ENCODE peak calls at places on chromosomes 11 and 22, in six cellular contexts. L, H, O, D, I and Y are unnamed samples.

GRCh38 chr11:128365044-128365443 is 222.3 kb downstream of the ETS1 start:
- DNase-seq in L (no peak), H (peak; percentile 39), O (peak; percentile 80), D (peak; percentile 16), I (peak; percentile 66), Y (no peak)

GRCh38 chr22:50186181-50186731 is 543 bp downstream of the TRABD start:
- DNase-seq in L (no peak), H (no peak), O (no peak), D (no peak), I (no peak), Y (no peak)

GRCh38 chr22:33474587-33474986 is 416.4 kb upstream of the SYN3 start:
- DNase-seq in L (no peak), H (no peak), O (no peak), D (no peak), I (no peak), Y (no peak)

GRCh38 chr11:83827940-83828554 is 541.9 kb upstream of the CCDC90B start:
- DNase-seq in L (peak; percentile 12), H (peak; percentile 31), O (peak; percentile 51), D (peak; percentile 33), I (peak; percentile 50), Y (peak; percentile 41)

GRCh38 chr11:30911247-30911646 is 325.1 kb upstream of the MPPED2 start:
- DNase-seq in L (no peak), H (no peak), O (no peak), D (no peak), I (no peak), Y (no peak)

GRCh38 chr11:23359297-23359696 is 499.0 kb upstream of the CCDC179 start:
- DNase-seq in L (peak; percentile 45), H (peak; percentile 39), O (peak; percentile 64), D (no peak), I (peak; percentile 85), Y (no peak)

GRCh38 chr11:47001666-47002285 is 65.2 kb downstream of the CSTPP1 start:
- DNase-seq in L (no peak), H (no peak), O (no peak), D (no peak), I (no peak), Y (no peak)

GRCh38 chr11:15970506-15971214 is 385.7 kb downstream of the SOX6 start:
- DNase-seq in L (no peak), H (no peak), O (no peak), D (no peak), I (no peak), Y (no peak)

GRCh38 chr11:68186061-68186460 is 27.0 kb downstream of the KMT5B start:
- DNase-seq in L (no peak), H (no peak), O (no peak), D (no peak), I (no peak), Y (no peak)

GRCh38 chr22:36052505-36052941 is 23.9 kb upstream of the RBFOX2 start:
- DNase-seq in L (no peak), H (peak; percentile 32), O (peak; percentile 57), D (no peak), I (peak; percentile 79), Y (no peak)

GRCh38 chr11:3094223-3094824 is 37.1 kb upstream of the CARS1 start:
- DNase-seq in L (no peak), H (no peak), O (no peak), D (no peak), I (no peak), Y (no peak)

GRCh38 chr22:42269407-42270177 is 861 bp downstream of the TCF20 start:
- DNase-seq in L (peak; percentile 21), H (no peak), O (peak; percentile 85), D (peak; percentile 86), I (peak; percentile 49), Y (peak; percentile 90)

GRCh38 chr22:25694167-25694907 is 47.7 kb upstream of the MYO18B start:
- DNase-seq in L (no peak), H (no peak), O (no peak), D (no peak), I (no peak), Y (no peak)